ENCODE peak calls at places on chromosomes 1 and 21, in four cellular contexts. J, N, D and E are unnamed samples.

GRCh38 chr21:41846033-41846317 is 33.2 kb downstream of the PRDM15 start:
- DNase-seq in J (no peak), N (no peak), D (no peak), E (no peak)

GRCh38 chr1:237040823-237041222 is 1.2 kb upstream of the RYR2 start:
- DNase-seq in J (no peak), N (no peak), D (no peak), E (no peak)

GRCh38 chr1:6145864-6146410 is 34.2 kb downstream of the CHD5 start:
- DNase-seq in J (no peak), N (no peak), D (no peak), E (no peak)

GRCh38 chr1:35315649-35316048 is 47.1 kb downstream of the ZMYM4 start:
- DNase-seq in J (no peak), N (no peak), D (no peak), E (no peak)

GRCh38 chr1:227273557-227273956 is 44.7 kb downstream of the CDC42BPA start:
- DNase-seq in J (no peak), N (no peak), D (no peak), E (peak; percentile 15)

GRCh38 chr1:217078010-217078704 is 354.9 kb upstream of the ESRRG start:
- DNase-seq in J (peak; percentile 13), N (no peak), D (no peak), E (no peak)

GRCh38 chr1:88327391-88328267 is 356.4 kb upstream of the PKN2 start:
- DNase-seq in J (no peak), N (peak; percentile 62), D (no peak), E (peak; percentile 5)

GRCh38 chr1:64229307-64229706 is 25.9 kb downstream of the UBE2U start:
- DNase-seq in J (no peak), N (no peak), D (no peak), E (no peak)

GRCh38 chr1:160837558-160838205 is 25.0 kb downstream of the CD244 start:
- DNase-seq in J (no peak), N (no peak), D (peak; percentile 14), E (no peak)

GRCh38 chr1:1788646-1789431 is 10.6 kb upstream of the NADK start:
- DNase-seq in J (no peak), N (peak; percentile 43), D (no peak), E (no peak)

GRCh38 chr1:39098569-39099250 is 72.6 kb downstream of the NDUFS5 start:
- DNase-seq in J (peak; percentile 97), N (peak; percentile 95), D (peak; percentile 63), E (peak; percentile 79)

GRCh38 chr1:62426238-62426637 is 10.6 kb upstream of the USP1 start:
- DNase-seq in J (no peak), N (no peak), D (no peak), E (no peak)

GRCh38 chr1:166785987-166786386 is 53.3 kb upstream of the POGK start:
- DNase-seq in J (no peak), N (no peak), D (no peak), E (no peak)

GRCh38 chr1:91537281-91538069 is 36.8 kb downstream of the CDC7 start:
- DNase-seq in J (no peak), N (peak; percentile 59), D (no peak), E (no peak)

GRCh38 chr1:119702384-119702783 is 9.3 kb upstream of the PHGDH start:
- DNase-seq in J (no peak), N (no peak), D (no peak), E (no peak)